ENCODE peak calls at places on chromosomes 11 and 22, in five cellular contexts. D is mesenchymal stem cell, B is IMR-90, F is H9, W is trophoblast cell. I is an unnamed sample.

GRCh38 chr11:63613517-63614135 is 607 bp downstream of the PLAAT3 start:
- DNase-seq in F (peak), B (no peak), W (peak), D (peak), I (no peak)

GRCh38 chr11:110433393-110434333 is 3.9 kb downstream of the FDX1 start:
- DNase-seq in D (peak), F (no peak), W (peak), B (peak), I (no peak)

GRCh38 chr11:31823372-31824371 is 12.6 kb upstream of the PAX6 start:
- DNase-seq in D (no peak), F (peak), B (no peak), W (no peak), I (no peak)

GRCh38 chr11:9169595-9170295 is 78.3 kb upstream of the SCUBE2 start:
- DNase-seq in F (no peak), W (no peak), D (peak), B (peak), I (no peak)

GRCh38 chr11:121482231-121483129 is 29.7 kb upstream of the SORL1-AS1 start:
- DNase-seq in W (no peak), D (no peak), F (no peak), B (no peak), I (no peak)

GRCh38 chr11:126628790-126629621 is 273.5 kb downstream of the ST3GAL4 start:
- DNase-seq in F (no peak), W (no peak), B (peak), D (no peak), I (no peak)

GRCh38 chr22:22714600-22715361 is 70.4 kb downstream of the GGTLC2 start:
- DNase-seq in W (peak), D (no peak), F (no peak), B (no peak), I (no peak)

GRCh38 chr11:88439356-88439755 is 101.8 kb upstream of the CTSC start:
- DNase-seq in D (no peak), W (peak), B (no peak), F (no peak), I (no peak)

GRCh38 chr22:36144886-36145541 is 15.5 kb downstream of the APOL3 start:
- DNase-seq in W (peak), B (peak), D (peak), F (peak), I (peak)

GRCh38 chr11:125341676-125342075 is 154.4 kb downstream of the FEZ1 start:
- DNase-seq in B (no peak), F (no peak), W (no peak), D (no peak), I (no peak)

GRCh38 chr11:125342281-125342980 is 153.6 kb downstream of the FEZ1 start:
- DNase-seq in W (no peak), B (no peak), F (no peak), D (no peak), I (no peak)

GRCh38 chr11:125344846-125345705 is 151.0 kb downstream of the FEZ1 start:
- DNase-seq in B (no peak), D (no peak), W (no peak), F (no peak), I (no peak)

GRCh38 chr11:125343732-125344131 is 152.3 kb downstream of the FEZ1 start:
- DNase-seq in F (no peak), B (peak), W (no peak), D (peak), I (no peak)

DNA sequence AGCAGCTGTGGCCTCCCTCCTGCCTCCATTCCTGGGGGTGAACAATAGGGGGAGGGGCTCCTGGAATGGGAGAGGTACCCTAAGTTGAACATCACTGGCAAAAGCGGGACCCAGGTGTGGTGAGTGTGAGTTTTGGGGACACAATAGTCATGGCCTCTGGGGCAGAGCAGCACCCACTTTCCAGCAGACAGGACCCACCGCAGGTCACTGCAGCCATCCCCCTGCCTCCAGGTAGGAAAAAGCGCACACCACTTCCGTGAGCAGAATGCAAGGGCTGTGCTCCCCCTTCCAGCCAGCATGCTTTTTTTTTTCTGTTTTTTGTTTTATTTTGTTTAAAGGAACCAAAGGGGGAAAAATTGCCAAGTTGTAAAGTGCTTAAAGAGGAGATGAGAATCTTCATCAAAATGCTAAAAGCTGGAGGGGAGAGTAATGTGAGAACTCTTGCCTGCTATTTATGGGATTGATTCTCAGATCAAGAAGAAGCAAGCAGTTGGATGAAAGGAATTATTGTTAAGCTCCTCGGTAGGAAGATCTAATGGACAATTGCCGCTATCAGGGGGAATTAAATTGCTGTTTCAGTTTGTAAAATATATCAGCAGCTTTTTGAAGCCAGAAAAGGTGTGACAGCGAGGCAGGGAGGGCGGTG is 152.9 kb downstream of the FEZ1 start:
- DNase-seq in D (no peak), W (no peak), B (no peak), F (no peak), I (no peak)
- H4K8ac ChIP-seq in D (no peak), W (peak), B (no peak), F (no peak), I (no peak)

GRCh38 chr11:1915795-1916131 is 3.7 kb upstream of the TNNT3 start:
- DNase-seq in D (no peak), F (no peak), W (no peak), B (no peak), I (no peak)

GRCh38 chr11:1918436-1919315 is 827 bp upstream of the TNNT3 start:
- DNase-seq in B (no peak), F (no peak), W (no peak), D (no peak), I (no peak)

GRCh38 chr11:1917523-1918435 is 1.7 kb upstream of the TNNT3 start:
- DNase-seq in W (peak), B (no peak), D (no peak), F (peak), I (no peak)

GRCh38 chr11:1916132-1916985 is 3.1 kb upstream of the TNNT3 start:
- DNase-seq in D (no peak), F (no peak), W (no peak), B (no peak), I (no peak)

DNA sequence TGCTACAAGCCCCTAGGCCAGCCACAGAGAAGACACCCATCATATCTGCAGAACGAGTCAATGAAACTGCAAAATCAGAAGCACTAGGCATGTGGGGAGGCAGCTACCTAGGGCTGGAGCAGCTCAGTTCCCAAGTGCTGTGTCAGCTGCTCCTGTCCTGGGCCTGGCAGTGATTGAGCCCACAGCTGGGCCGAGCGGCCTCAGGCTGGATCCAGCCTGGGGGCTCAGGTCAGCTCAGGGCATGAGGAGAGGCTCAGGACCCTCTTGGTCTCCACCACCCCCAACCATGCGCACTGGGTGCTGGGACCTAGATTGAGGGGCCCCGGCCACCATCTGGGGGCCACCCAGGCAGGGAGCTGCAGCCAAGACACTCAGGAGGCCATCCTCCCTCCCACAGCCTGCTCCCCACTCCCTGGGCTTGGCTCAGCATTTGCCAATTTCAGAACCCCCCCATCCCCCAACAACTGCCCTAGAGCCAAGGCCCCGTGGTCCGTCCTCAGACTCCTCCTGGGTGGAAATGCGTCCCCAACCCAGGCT is 2.4 kb upstream of the TNNT3 start:
- DNase-seq in B (no peak), D (no peak), W (no peak), F (no peak), I (no peak)
- H4K8ac ChIP-seq in B (no peak), D (no peak), W (no peak), F (no peak), I (peak)

DNA sequence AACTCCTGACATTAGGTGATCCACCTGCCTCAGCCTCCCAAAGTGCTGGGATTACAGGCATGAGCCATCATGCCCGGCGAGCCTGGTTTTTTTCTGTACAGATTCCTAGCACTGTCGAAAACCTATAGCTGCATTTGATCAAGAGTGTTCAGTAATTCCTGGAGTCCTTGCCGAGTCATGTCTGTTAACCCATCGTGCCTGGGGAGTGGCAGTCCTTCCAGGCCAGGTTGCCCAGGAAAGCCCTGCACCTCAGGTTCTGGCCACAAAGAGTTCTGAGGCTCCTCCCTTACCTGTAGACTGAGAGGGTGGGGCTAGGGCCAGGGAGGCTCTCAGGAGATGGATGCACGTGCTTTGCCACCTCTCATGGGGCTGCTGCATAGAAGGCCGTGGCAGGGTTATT is 17.0 kb downstream of the YDJC start:
- DNase-seq in W (no peak), D (no peak), F (no peak), B (no peak), I (no peak)
- H4K8ac ChIP-seq in W (no peak), D (no peak), F (no peak), B (no peak), I (no peak)

GRCh38 chr11:848988-849824 is 6.6 kb downstream of the TSPAN4 start:
- DNase-seq in W (peak), F (peak), B (no peak), D (peak), I (no peak)
- H4K8ac ChIP-seq in W (no peak), F (no peak), B (no peak), D (no peak), I (peak)

GRCh38 chr22:37804502-37804885 is 3.2 kb upstream of the GCAT start:
- DNase-seq in D (no peak), W (no peak), F (no peak), B (no peak), I (no peak)

GRCh38 chr22:37804886-37805857 is 2.6 kb upstream of the GCAT start:
- DNase-seq in F (peak), W (peak), B (peak), D (peak), I (no peak)

GRCh38 chr22:37803195-37803635 is 4.5 kb upstream of the GCAT start:
- DNase-seq in F (no peak), W (no peak), B (no peak), D (no peak), I (no peak)

GRCh38 chr22:37802310-37803194 is 5.2 kb upstream of the GCAT start:
- DNase-seq in F (peak), D (peak), B (peak), W (peak), I (peak)

DNA sequence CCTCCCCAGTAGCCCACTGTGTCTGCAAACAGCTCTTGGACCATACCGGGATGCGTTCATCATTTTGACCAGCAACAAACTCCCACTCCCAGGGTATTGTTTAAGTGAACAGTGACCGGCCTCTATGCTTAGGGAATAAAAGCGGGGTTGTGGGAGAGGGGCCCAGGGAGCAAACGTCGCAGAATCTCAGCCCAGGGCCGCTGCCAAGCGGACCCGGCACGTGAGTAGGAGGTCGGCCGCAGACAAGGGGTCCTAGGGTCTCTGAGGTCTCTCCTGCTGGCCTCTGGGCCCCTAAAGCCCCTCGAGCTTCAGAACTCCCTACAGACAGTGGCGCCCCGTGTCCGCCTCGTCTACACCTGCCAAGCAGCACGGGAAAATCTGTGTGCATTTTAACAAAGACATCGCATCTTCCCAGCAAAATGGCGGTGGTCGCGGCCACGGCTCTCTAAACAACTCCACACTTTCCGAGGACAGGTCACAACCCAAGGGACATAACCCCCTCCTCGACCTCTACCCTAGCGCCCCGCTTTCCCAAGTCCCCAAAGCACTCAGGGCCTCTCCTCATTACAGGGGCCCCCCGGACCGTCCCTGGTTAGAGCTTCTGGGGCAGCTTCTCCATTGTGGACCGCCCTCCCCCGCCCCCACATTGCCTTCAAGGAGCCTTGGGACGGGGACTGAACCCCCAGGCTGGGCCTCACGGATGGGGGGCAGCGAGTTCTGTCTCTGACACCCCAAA is 3.9 kb upstream of the GCAT start:
- DNase-seq in F (no peak), W (no peak), D (no peak), B (no peak), I (no peak)
- H4K8ac ChIP-seq in F (no peak), W (peak), D (peak), B (peak), I (no peak)